ENCODE peak calls at places on chromosomes 7 and 10, in six cellular contexts. H, I, G, A, C and T are unnamed samples.

GRCh38 chr10:52322941-52323340 is 8.9 kb downstream of the DKK1 start:
- DNase-seq in H (peak; percentile 61), I (no peak), G (no peak), A (no peak), C (no peak), T (no peak)

GRCh38 chr10:86439544-86439943 is 72.9 kb upstream of the GRID1 start:
- DNase-seq in H (peak; percentile 89), I (no peak), G (peak; percentile 81), A (peak; percentile 73), C (no peak), T (peak; percentile 90)

GRCh38 chr10:68869623-68870022 is 31.5 kb upstream of the DDX50 start:
- DNase-seq in H (peak; percentile 21), I (no peak), G (no peak), A (no peak), C (no peak), T (no peak)

GRCh38 chr7:109407756-109408155 is 838.1 kb downstream of the DNAJB9 start:
- DNase-seq in H (no peak), I (no peak), G (no peak), A (no peak), C (no peak), T (no peak)

GRCh38 chr10:125061557-125062243 is 98.7 kb downstream of the CTBP2 start:
- DNase-seq in H (no peak), I (no peak), G (no peak), A (no peak), C (no peak), T (peak; percentile 21)

GRCh38 chr7:30682131-30683083 is at the start of gene CRHR2:
- DNase-seq in H (peak; percentile 17), I (peak; percentile 4), G (no peak), A (no peak), C (no peak), T (no peak)

GRCh38 chr7:121388950-121389349 is 7.2 kb downstream of the FAM3C start:
- DNase-seq in H (no peak), I (no peak), G (no peak), A (no peak), C (no peak), T (no peak)

GRCh38 chr7:116315293-116315692 is 105.0 kb downstream of the TES start:
- DNase-seq in H (peak; percentile 93), I (peak; percentile 26), G (no peak), A (peak; percentile 89), C (no peak), T (no peak)

GRCh38 chr10:553233-553632 is 136.2 kb downstream of the DIP2C start:
- DNase-seq in H (no peak), I (no peak), G (no peak), A (no peak), C (no peak), T (no peak)

GRCh38 chr10:77230194-77230593 is 407.4 kb downstream of the KCNMA1 start:
- DNase-seq in H (peak; percentile 74), I (no peak), G (no peak), A (no peak), C (no peak), T (no peak)

GRCh38 chr7:98867271-98867701 is 2.5 kb downstream of the TMEM130 start:
- DNase-seq in H (no peak), I (no peak), G (peak; percentile 28), A (no peak), C (no peak), T (no peak)

GRCh38 chr10:24009115-24009514 is 199.8 kb upstream of the KIAA1217 start:
- DNase-seq in H (no peak), I (no peak), G (no peak), A (no peak), C (no peak), T (no peak)

GRCh38 chr10:11668847-11669610 is 57.6 kb upstream of the USP6NL start:
- DNase-seq in H (no peak), I (no peak), G (no peak), A (peak; percentile 10), C (no peak), T (no peak)

GRCh38 chr7:378551-379455 is 88.8 kb downstream of the FOXL3 start:
- DNase-seq in H (peak; percentile 7), I (no peak), G (peak; percentile 39), A (peak; percentile 64), C (peak; percentile 70), T (no peak)

GRCh38 chr10:110500515-110500905 is 2.8 kb downstream of the DUSP5 start:
- DNase-seq in H (peak; percentile 87), I (peak; percentile 51), G (no peak), A (no peak), C (no peak), T (no peak)

GRCh38 chr10:47299989-47300931 is at the start of gene GDF10:
- DNase-seq in H (peak; percentile 23), I (no peak), G (no peak), A (no peak), C (no peak), T (no peak)

GRCh38 chr7:16431646-16432424 is 10.5 kb upstream of the CRPPA start:
- DNase-seq in H (peak; percentile 43), I (peak; percentile 18), G (no peak), A (no peak), C (no peak), T (no peak)

GRCh38 chr7:85175217-85175616 is 11.6 kb downstream of the SEMA3D start:
- DNase-seq in H (peak; percentile 57), I (no peak), G (no peak), A (no peak), C (no peak), T (no peak)

GRCh38 chr10:105468769-105469168 is 827.7 kb downstream of the SORCS3 start:
- DNase-seq in H (no peak), I (no peak), G (no peak), A (no peak), C (no peak), T (no peak)

GRCh38 chr7:50662059-50662689 is 97.0 kb upstream of the DDC start:
- DNase-seq in H (peak; percentile 31), I (no peak), G (no peak), A (no peak), C (peak; percentile 19), T (peak; percentile 63)

GRCh38 chr7:1455241-1455939 is 3.9 kb downstream of the MICALL2 start:
- DNase-seq in H (no peak), I (no peak), G (peak; percentile 90), A (peak; percentile 94), C (no peak), T (no peak)

GRCh38 chr10:114276066-114276465 is 37.0 kb downstream of the VWA2 start:
- DNase-seq in H (no peak), I (no peak), G (no peak), A (no peak), C (no peak), T (no peak)

GRCh38 chr7:29480456-29480855 is 83.2 kb upstream of the PRR15 start:
- DNase-seq in H (no peak), I (no peak), G (no peak), A (no peak), C (no peak), T (no peak)

GRCh38 chr7:157674027-157674714 is 337.4 kb downstream of the DNAJB6 start:
- DNase-seq in H (no peak), I (no peak), G (no peak), A (no peak), C (peak; percentile 65), T (no peak)

GRCh38 chr7:73742338-73742752 is 3.7 kb upstream of the ABHD11 start:
- DNase-seq in H (no peak), I (no peak), G (peak; percentile 68), A (no peak), C (no peak), T (no peak)

GRCh38 chr7:90982228-90982627 is 282.0 kb upstream of the FZD1 start:
- DNase-seq in H (no peak), I (no peak), G (no peak), A (no peak), C (no peak), T (no peak)

GRCh38 chr10:76113952-76114351 is 682.5 kb downstream of the LRMDA start:
- DNase-seq in H (no peak), I (no peak), G (no peak), A (no peak), C (no peak), T (no peak)

GRCh38 chr10:16890691-16891090 is 73.5 kb upstream of the RSU1 start:
- DNase-seq in H (no peak), I (no peak), G (no peak), A (no peak), C (no peak), T (no peak)

GRCh38 chr10:96829029-96829773 is 2.9 kb upstream of the LCOR start:
- DNase-seq in H (no peak), I (no peak), G (no peak), A (no peak), C (no peak), T (no peak)

DNA sequence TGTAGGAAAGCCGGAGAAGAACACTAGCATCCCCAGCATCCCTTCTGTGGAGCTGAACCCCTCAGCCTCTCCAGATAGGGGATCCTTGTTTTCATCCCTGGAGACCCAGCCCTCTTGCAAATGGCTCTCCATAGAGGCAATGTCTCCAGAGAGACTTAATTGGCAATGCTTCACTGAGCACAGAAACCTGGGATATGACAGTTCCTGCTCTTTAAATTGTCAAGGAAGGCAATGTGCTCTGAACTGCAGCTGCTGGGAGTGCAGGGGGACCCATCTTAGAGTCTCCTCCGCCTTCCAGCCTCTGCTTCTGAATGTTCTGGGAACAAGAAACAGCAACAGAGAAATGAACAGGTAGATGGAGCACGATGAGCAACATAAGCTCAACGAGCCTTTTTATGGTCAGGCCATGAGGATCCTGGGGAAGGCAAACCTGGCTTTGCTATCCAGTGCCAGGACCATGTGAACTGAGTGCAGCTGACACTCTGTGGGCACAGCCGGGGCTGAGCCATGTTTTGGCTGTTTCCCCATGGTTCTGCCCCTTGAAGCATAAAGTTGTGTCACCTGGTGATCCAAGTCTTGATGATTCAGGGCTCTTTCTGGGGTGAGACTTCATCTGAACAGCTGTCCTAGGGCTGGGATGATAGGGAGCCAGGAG is 481.0 kb downstream of the PLXNA4 start:
- DNase-seq in H (no peak), I (no peak), G (no peak), A (no peak), C (no peak), T (no peak)
- H3K4me3 ChIP-seq in H (no peak overlapping the region), I (no peak overlapping the region), G (no peak overlapping the region), A (no peak overlapping the region), C (no peak overlapping the region), T (no peak overlapping the region)

GRCh38 chr7:94909023-94909466 is 1.7 kb downstream of the PPP1R9A start:
- DNase-seq in H (no peak), I (no peak), G (no peak), A (no peak), C (no peak), T (no peak)
- H3K4me3 ChIP-seq in H (peak overlapping the region; percentile 61), I (no peak overlapping the region), G (peak overlapping the region; percentile 67), A (no peak overlapping the region), C (peak overlapping the region; percentile 81), T (no peak overlapping the region)

GRCh38 chr7:107173191-107173590 is 4.4 kb downstream of the HBP1 start:
- DNase-seq in H (no peak), I (no peak), G (no peak), A (no peak), C (no peak), T (no peak)
- H3K4me3 ChIP-seq in H (no peak overlapping the region), I (no peak overlapping the region), G (no peak overlapping the region), A (no peak overlapping the region), C (no peak overlapping the region), T (no peak overlapping the region)

DNA sequence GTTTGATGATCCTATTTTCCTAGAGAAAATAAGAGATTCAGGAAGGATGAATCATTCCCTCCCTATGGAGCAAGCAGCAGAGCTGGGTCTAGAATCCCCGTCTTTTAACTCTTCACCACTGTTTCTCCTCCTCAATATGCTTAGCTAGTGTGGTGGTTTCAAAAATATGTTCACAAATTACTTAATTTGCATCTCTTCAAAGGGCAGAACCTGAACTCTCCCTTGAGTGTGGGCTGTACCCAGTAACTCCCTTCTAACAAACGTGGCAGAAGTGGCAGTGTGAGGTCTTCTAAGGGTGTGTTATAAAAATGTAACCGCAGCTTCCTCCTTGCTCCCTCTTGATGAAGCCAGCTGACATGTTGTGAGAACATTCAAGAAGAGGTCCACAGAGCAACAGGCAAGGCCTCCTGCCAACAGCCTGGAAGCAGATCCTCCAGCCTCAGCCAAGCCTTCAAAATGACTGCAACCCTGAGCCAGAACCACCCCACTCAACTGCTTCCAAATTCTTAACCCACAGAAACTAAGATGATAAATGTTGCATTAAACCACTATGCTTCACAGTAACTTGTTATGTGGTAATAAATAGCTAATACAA is 36.6 kb downstream of the SRPK2 start:
- DNase-seq in H (peak; percentile 93), I (peak; percentile 81), G (peak; percentile 79), A (no peak), C (peak; percentile 83), T (peak; percentile 94)
- H3K4me3 ChIP-seq in H (peak overlapping the region; percentile 64), I (no peak overlapping the region), G (peak overlapping the region; percentile 0), A (no peak overlapping the region), C (peak overlapping the region; percentile 31), T (no peak overlapping the region)